ENCODE peak calls at places on chromosomes 7 and 10, in eight cellular contexts. E is mesothelial cell of epicardium; S is stimulated activated CD8-positive, alpha-beta memory T cell treated with anti-CD3 and anti-CD28 coated beads, Interleukin-15, amount 100 ng/mL, for 24 hours; P is activated CD4-positive, alpha-beta T cell treated with anti-CD3 and anti-CD28 coated beads, Interleukin-2, amount 50 U/mL, for 24 hours; F is retina; Z is foreskin fibroblast; R is AG04450; V is T-cell. Q is an unnamed sample.
A peak's percentile ranks its signal among the peaks of the same experiment; 100 is the strongest.

GRCh38 chr7:31074403-31074802 is 22.3 kb downstream of the ADCYAP1R1 start:
- DNase-seq in F (no peak), V (no peak), P (no peak), S (no peak), Z (no peak), E (no peak), R (no peak), Q (peak; percentile 72)

GRCh38 chr10:43196131-43196980 is 58.1 kb downstream of the CSGALNACT2 start:
- DNase-seq in S (no peak), P (no peak), E (peak; percentile 24), F (no peak), Z (no peak), R (no peak), V (no peak), Q (peak; percentile 19)

GRCh38 chr7:4207011-4207410 is 475.1 kb upstream of the FOXK1 start:
- DNase-seq in F (no peak), S (no peak), V (no peak), R (no peak), P (no peak), Z (no peak), E (no peak), Q (no peak)

GRCh38 chr7:55369427-55369826 is 4.3 kb downstream of the LANCL2 start:
- DNase-seq in P (no peak), R (peak; percentile 67), E (no peak), Z (peak; percentile 90), F (no peak), V (no peak), S (no peak), Q (no peak)

GRCh38 chr7:42987648-42988214 is 55.6 kb downstream of the MRPL32 start:
- DNase-seq in V (no peak), F (no peak), E (no peak), P (no peak), S (no peak), Z (no peak), R (no peak), Q (no peak)

GRCh38 chr7:155916926-155917655 is 104.8 kb upstream of the SHH start:
- DNase-seq in E (no peak), Z (no peak), F (no peak), S (no peak), R (peak; percentile 24), V (no peak), P (no peak), Q (peak; percentile 18)

GRCh38 chr10:4546500-4546899 is 279.5 kb upstream of the AKR1E2 start:
- DNase-seq in S (no peak), V (no peak), E (no peak), P (peak; percentile 33), R (peak; percentile 33), F (no peak), Z (peak; percentile 82), Q (no peak)

GRCh38 chr10:64271983-64272382 is 750.8 kb downstream of the REEP3 start:
- DNase-seq in F (no peak), P (no peak), R (no peak), S (no peak), E (no peak), V (no peak), Z (no peak), Q (no peak)

GRCh38 chr10:101003639-101004206 is 4.1 kb downstream of the LZTS2 start:
- DNase-seq in S (no peak), Z (no peak), E (no peak), V (no peak), R (no peak), P (no peak), F (no peak), Q (peak; percentile 74)